ENCODE peak calls at places on chromosomes 1 and 21, in nine cellular contexts. F is pancreas; L is lower lobe of right lung; Y is transverse colon; U is neural progenitor cell; Z is OCI-LY7; K is AG04450; Q is CD8-positive, alpha-beta T cell; H is tibial artery. N is an unnamed sample.

GRCh38 chr1:186978596-186979556 is 150.1 kb downstream of the PLA2G4A start:
- DNase-seq in U (no peak), H (no peak), Q (no peak), L (no peak), F (no peak), K (no peak), Z (no peak), Y (no peak), N (no peak)

GRCh38 chr1:117702654-117703053 is 96.8 kb downstream of the TENT5C start:
- DNase-seq in Q (no peak), Y (no peak), Z (no peak), H (no peak), L (no peak), U (no peak), F (no peak), K (no peak), N (no peak)

GRCh38 chr1:108845991-108846390 is 10.9 kb downstream of the AKNAD1 start:
- DNase-seq in U (no peak), Y (no peak), H (no peak), Z (no peak), K (no peak), Q (no peak), F (no peak), L (no peak), N (no peak)

GRCh38 chr1:208449951-208450350 is 205.8 kb upstream of the PLXNA2 start:
- DNase-seq in K (no peak), Q (no peak), U (no peak), Z (no peak), Y (no peak), H (no peak), L (no peak), F (no peak), N (no peak)

GRCh38 chr1:21839337-21840037 is 27.4 kb downstream of the LDLRAD2 start:
- DNase-seq in Y (no peak), K (no peak), Z (no peak), U (no peak), H (no peak), F (no peak), Q (no peak), L (no peak), N (no peak)

GRCh38 chr1:54653036-54653435 is 11.4 kb downstream of the MROH7 start:
- DNase-seq in Z (no peak), L (no peak), F (no peak), H (no peak), U (no peak), Q (no peak), K (no peak), Y (no peak), N (no peak)

GRCh38 chr1:203996126-203996525 is 76.8 kb upstream of the SOX13 start:
- DNase-seq in Q (no peak), H (no peak), F (no peak), K (no peak), Y (no peak), L (no peak), Z (no peak), U (peak; percentile 83), N (no peak)

GRCh38 chr1:68117416-68117815 is 67.0 kb upstream of the DIRAS3 start:
- DNase-seq in F (no peak), H (no peak), Y (no peak), U (no peak), K (no peak), Q (no peak), L (no peak), Z (no peak), N (no peak)

GRCh38 chr1:53015508-53015860 is 46.5 kb upstream of the PODN start:
- DNase-seq in Y (no peak), H (no peak), Z (no peak), F (no peak), L (no peak), K (no peak), Q (no peak), U (no peak), N (no peak)

GRCh38 chr1:97599447-97599846 is 321.4 kb downstream of the DPYD start:
- DNase-seq in Y (no peak), H (no peak), Z (no peak), Q (no peak), U (no peak), F (no peak), K (no peak), L (no peak), N (no peak)

GRCh38 chr1:63864224-63864623 is 90.4 kb downstream of the ROR1 start:
- DNase-seq in F (no peak), Z (no peak), Y (no peak), U (no peak), Q (no peak), H (no peak), K (no peak), L (no peak), N (no peak)

GRCh38 chr1:153770812-153771211 is 4.4 kb upstream of the SLC27A3 start:
- DNase-seq in Y (no peak), K (no peak), F (no peak), L (no peak), U (no peak), Q (no peak), Z (peak; percentile 20), H (no peak), N (no peak)

GRCh38 chr1:225926551-225927113 is 2.6 kb upstream of the PYCR2 start:
- DNase-seq in Z (peak; percentile 36), Y (no peak), Q (no peak), K (no peak), L (peak; percentile 12), H (no peak), F (no peak), U (no peak), N (no peak)

GRCh38 chr1:57302812-57303607 is 120.8 kb downstream of the DAB1 start:
- DNase-seq in K (no peak), U (no peak), Y (no peak), Q (no peak), L (no peak), H (no peak), Z (no peak), F (no peak), N (no peak)

GRCh38 chr21:46084041-46084561 is 13.8 kb upstream of the COL6A2 start:
- DNase-seq in Z (no peak), H (no peak), F (peak; percentile 38), Q (no peak), Y (no peak), K (no peak), U (no peak), L (no peak), N (no peak)

GRCh38 chr1:174998569-174999215 is 1.1 kb upstream of the CACYBP start:
- DNase-seq in Z (peak; percentile 89), U (peak; percentile 77), K (no peak), Q (peak; percentile 59), H (no peak), F (no peak), L (no peak), Y (peak; percentile 40), N (peak; percentile 37)

GRCh38 chr21:17438642-17439041 is 74.2 kb upstream of the CXADR start:
- DNase-seq in K (no peak), Q (no peak), Y (no peak), U (peak; percentile 92), H (no peak), L (no peak), F (no peak), Z (no peak), N (no peak)

GRCh38 chr1:174726167-174726879 is 273.4 kb upstream of the CACYBP start:
- DNase-seq in Y (no peak), F (no peak), L (no peak), Z (peak; percentile 60), H (no peak), K (peak; percentile 13), U (peak; percentile 39), Q (no peak), N (no peak)

GRCh38 chr1:59007429-59007819 is 223.6 kb upstream of the JUN start:
- DNase-seq in H (no peak), U (no peak), F (no peak), Q (no peak), Z (no peak), K (no peak), L (no peak), Y (no peak), N (no peak)

GRCh38 chr21:37932936-37933335 is 16.7 kb upstream of the KCNJ6 start:
- DNase-seq in H (no peak), Q (no peak), K (no peak), Z (no peak), Y (no peak), U (no peak), L (no peak), F (no peak), N (no peak)

DNA sequence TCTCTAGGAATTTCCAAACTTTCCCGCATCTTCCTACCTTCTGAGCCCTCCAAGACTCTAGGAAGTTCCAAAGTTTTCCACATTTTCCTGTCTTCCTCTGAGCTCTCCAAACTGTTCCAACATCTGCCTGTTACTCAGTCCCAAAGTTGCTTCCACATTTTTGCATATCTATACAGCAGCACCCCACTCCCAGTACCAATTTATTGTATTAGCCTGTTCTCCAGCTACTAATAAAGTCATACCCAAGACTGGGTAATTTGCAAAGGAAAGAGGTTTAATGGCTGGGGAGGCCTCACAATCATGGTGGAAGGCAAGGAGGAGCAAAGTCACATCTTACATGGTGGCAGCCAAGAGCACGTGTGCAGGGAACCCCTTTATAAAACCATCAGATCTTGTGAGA is 82.9 kb upstream of the DSCAM start:
- DNase-seq in U (no peak), F (no peak), Z (no peak), H (no peak), L (no peak), Y (no peak), K (no peak), Q (no peak), N (no peak)
- H3K9me3 ChIP-seq in U (peaks cover 4% of the 10 kb centered on the region), F (no peaks in the 10 kb centered on the region), Z (no peaks in the 10 kb centered on the region), H (peaks cover 6% of the 10 kb centered on the region), L (peaks cover 9% of the 10 kb centered on the region), Y (no peaks in the 10 kb centered on the region), K (peaks cover 33% of the 10 kb centered on the region), Q (no peaks in the 10 kb centered on the region), N (no peaks in the 10 kb centered on the region)

DNA sequence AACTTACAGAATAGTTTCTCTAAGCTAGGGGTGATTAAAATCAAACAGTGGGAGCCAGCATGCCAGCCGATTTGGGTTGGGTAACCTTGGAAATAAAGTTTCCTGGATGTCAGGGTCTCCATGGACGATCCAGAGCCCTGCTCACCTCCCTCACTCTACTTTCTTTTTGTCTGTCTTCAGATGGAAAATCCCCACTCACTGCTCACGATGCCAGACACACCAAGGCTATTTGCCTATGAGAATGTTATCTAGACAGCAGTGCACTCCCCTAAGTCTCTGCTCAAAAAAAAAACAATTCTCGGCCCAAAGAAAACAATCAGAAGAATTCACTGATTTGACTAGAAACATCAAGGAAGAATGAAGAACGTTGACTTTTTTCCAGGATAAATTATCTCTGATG is 13.9 kb downstream of the SLAMF7 start:
- DNase-seq in L (no peak), Q (no peak), Y (no peak), K (no peak), F (no peak), U (no peak), Z (no peak), H (no peak), N (no peak)
- H3K27ac ChIP-seq in L (no peak overlapping the region), Q (no peak overlapping the region), Y (no peak overlapping the region), K (no peak overlapping the region), F (no peak overlapping the region), U (no peak overlapping the region), Z (no peak overlapping the region), H (no peak overlapping the region), N (no peak overlapping the region)

GRCh38 chr1:112510340-112510739 is 1.6 kb downstream of the WNT2B start:
- DNase-seq in F (no peak), Q (no peak), Y (no peak), Z (no peak), H (no peak), L (no peak), K (no peak), U (no peak), N (no peak)
- H3K4me3 ChIP-seq in F (no peak overlapping the region), Q (no peak overlapping the region), Y (no peak overlapping the region), Z (no peak overlapping the region), H (no peak overlapping the region), L (no peak overlapping the region), K (no peak overlapping the region), U (peak overlapping the region; percentile 60), N (no peak overlapping the region)

GRCh38 chr1:185069202-185069601 is 23.8 kb downstream of the RNF2 start:
- DNase-seq in U (no peak), Z (no peak), H (no peak), L (no peak), F (no peak), K (no peak), Y (no peak), Q (no peak), N (no peak)
- H3K9me3 ChIP-seq in U (no peaks in the 10 kb centered on the region), Z (peaks cover 7% of the 10 kb centered on the region), H (no peaks in the 10 kb centered on the region), L (no peaks in the 10 kb centered on the region), F (no peaks in the 10 kb centered on the region), K (no peaks in the 10 kb centered on the region), Y (no peaks in the 10 kb centered on the region), Q (no peaks in the 10 kb centered on the region), N (no peaks in the 10 kb centered on the region)

N was measured in CD8-positive, alpha-beta memory T cell.